ENCODE peak calls at places on chromosomes 3 and 15, in seven cellular contexts. T, L, E, S, M, H and B are unnamed samples.

GRCh38 chr15:28019594-28020320 is 79.4 kb downstream of the OCA2 start:
- DNase-seq in T (no peak), L (no peak), E (no peak), S (no peak), M (no peak), H (no peak), B (no peak)

GRCh38 chr15:67366904-67367303 is 112.3 kb downstream of the IQCH start:
- DNase-seq in T (no peak), L (no peak), E (no peak), S (no peak), M (no peak), H (no peak), B (peak; percentile 7)

GRCh38 chr3:169060037-169060436 is 603.5 kb downstream of the MECOM start:
- DNase-seq in T (no peak), L (no peak), E (no peak), S (no peak), M (peak; percentile 25), H (no peak), B (no peak)

GRCh38 chr15:88782465-88782864 is 20.8 kb upstream of the ACAN start:
- DNase-seq in T (no peak), L (no peak), E (no peak), S (no peak), M (no peak), H (no peak), B (no peak)

GRCh38 chr3:32837366-32837765 is 19.6 kb downstream of the TRIM71 start:
- DNase-seq in T (no peak), L (no peak), E (no peak), S (no peak), M (no peak), H (no peak), B (no peak)

GRCh38 chr15:52805351-52806283 is 15.5 kb upstream of the ONECUT1 start:
- DNase-seq in T (no peak), L (no peak), E (peak; percentile 74), S (no peak), M (no peak), H (no peak), B (no peak)

GRCh38 chr3:139084176-139084575 is 39.5 kb upstream of the PRR23C start:
- DNase-seq in T (no peak), L (no peak), E (no peak), S (no peak), M (no peak), H (no peak), B (no peak)

GRCh38 chr3:62375655-62376054 is 2.3 kb upstream of the FEZF2 start:
- DNase-seq in T (no peak), L (no peak), E (no peak), S (no peak), M (no peak), H (no peak), B (no peak)

DNA sequence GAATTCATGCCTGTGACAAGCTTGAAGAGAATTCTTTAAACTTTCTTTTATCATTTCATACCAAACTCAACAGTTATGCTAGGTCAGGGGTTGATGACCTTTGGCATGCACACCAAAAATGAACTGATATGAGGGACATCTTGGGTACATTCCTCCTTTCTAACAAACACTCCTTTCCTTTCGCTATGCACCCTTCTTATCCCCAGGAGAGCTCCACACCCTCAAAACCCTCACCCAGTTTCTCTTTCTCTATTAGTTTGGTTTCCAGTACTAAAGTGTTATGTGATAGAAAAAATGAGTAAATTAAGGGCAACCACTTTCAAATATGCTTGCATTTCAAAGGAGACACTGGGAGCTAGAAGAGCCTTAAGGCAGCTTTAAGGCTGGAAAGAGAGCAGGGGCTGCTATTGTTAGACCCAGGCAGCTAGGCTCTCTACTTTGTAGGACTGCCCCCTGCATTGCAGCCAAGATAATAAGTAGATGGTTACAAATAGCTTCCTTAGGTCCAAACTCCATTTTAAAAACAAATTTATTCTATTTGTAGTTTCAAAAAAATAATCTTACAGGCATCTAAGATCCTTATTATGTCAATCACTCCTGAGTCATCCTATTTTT is 244.3 kb downstream of the ZIC1 start:
- DNase-seq in T (no peak), L (no peak), E (no peak), S (no peak), M (no peak), H (no peak), B (no peak)
- H3K4me3 ChIP-seq in T (no peak overlapping the region), L (no peak overlapping the region), E (no peak overlapping the region), S (no peak overlapping the region), M (no peak overlapping the region), H (no peak overlapping the region), B (no peak overlapping the region)

GRCh38 chr15:74434260-74434915 is 630 bp upstream of the SEMA7A start:
- DNase-seq in T (no peak), L (no peak), E (no peak), S (no peak), M (no peak), H (no peak), B (no peak)
- H3K4me3 ChIP-seq in T (peak overlapping the region; percentile 93), L (peak overlapping the region; percentile 50), E (peak overlapping the region; percentile 91), S (peak overlapping the region; percentile 94), M (peak overlapping the region; percentile 42), H (peak overlapping the region; percentile 78), B (peak overlapping the region; percentile 53)

GRCh38 chr3:100044369-100044768 is 69.9 kb downstream of the FILIP1L start:
- DNase-seq in T (no peak), L (no peak), E (no peak), S (no peak), M (no peak), H (no peak), B (no peak)
- H3K4me3 ChIP-seq in T (no peak overlapping the region), L (no peak overlapping the region), E (no peak overlapping the region), S (no peak overlapping the region), M (no peak overlapping the region), H (no peak overlapping the region), B (no peak overlapping the region)

DNA sequence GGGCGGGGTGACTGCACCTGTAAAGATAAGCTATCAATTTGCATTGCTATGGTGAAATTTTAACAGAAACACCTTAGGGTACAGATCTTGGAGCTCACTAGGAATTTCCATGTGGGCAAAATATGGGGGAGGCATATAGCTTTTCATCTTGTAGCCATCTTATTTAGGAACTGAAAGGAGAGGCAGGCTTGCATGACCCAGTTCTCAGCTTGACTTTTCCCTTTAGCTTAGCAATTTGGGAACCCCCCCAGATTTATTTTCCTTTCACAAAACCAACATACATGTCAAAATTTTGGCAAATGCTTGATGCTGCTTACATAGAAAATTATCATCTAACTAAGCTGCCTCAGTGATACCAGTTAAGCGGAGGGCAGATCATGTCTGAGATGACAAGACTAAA is 55.0 kb upstream of the EIF1B start:
- DNase-seq in T (no peak), L (no peak), E (no peak), S (no peak), M (no peak), H (no peak), B (no peak)
- H3K4me3 ChIP-seq in T (no peak overlapping the region), L (no peak overlapping the region), E (no peak overlapping the region), S (no peak overlapping the region), M (no peak overlapping the region), H (no peak overlapping the region), B (no peak overlapping the region)

GRCh38 chr15:76059320-76060097 is at the start of gene TMEM266:
- DNase-seq in T (no peak), L (no peak), E (peak; percentile 79), S (peak; percentile 39), M (no peak), H (peak; percentile 89), B (no peak)

GRCh38 chr15:76056931-76057330 is 2.9 kb upstream of the TMEM266 start:
- DNase-seq in T (no peak), L (no peak), E (no peak), S (no peak), M (no peak), H (no peak), B (no peak)

GRCh38 chr15:76058714-76059319 is 968 bp upstream of the TMEM266 start:
- DNase-seq in T (no peak), L (no peak), E (no peak), S (no peak), M (peak; percentile 23), H (peak; percentile 42), B (no peak)

GRCh38 chr15:76060098-76060989 is 559 bp downstream of the TMEM266 start:
- DNase-seq in T (no peak), L (no peak), E (no peak), S (no peak), M (no peak), H (no peak), B (no peak)

DNA sequence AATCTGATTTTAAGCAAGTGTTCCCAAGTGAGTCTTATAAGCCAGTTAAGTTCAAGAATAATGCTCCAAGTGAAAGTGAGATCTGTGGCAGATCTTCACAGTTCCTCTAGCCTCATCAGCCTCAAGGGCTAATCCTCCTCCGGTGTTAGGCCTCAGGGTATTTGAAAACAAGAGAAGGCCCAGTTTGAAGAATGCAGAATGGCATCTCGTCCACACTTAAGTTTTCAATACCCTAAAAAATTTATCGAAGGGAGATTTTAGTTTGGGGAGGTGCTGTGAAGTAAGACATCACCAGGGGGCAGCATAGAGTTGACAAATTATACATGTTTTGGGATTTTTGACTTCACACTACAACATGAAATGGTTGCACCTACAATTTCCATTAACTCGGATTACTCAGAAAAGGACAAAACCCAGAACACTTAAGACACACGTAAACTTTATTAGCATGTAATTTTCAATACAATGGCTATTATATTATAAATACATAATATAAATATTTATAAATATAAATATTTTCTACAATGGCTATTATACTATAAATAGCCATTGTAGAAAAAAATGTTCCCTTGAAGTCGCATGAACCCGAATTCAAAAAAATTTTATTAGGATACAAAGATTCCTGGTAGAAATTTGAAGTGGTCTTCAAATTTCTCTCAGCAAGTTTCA is 2.3 kb upstream of the TMEM266 start:
- DNase-seq in T (no peak), L (peak; percentile 36), E (no peak), S (no peak), M (peak; percentile 61), H (peak; percentile 61), B (peak; percentile 64)
- H3K4me3 ChIP-seq in T (peak overlapping the region; percentile 27), L (no peak overlapping the region), E (no peak overlapping the region), S (peak overlapping the region; percentile 5), M (no peak overlapping the region), H (no peak overlapping the region), B (peak overlapping the region; percentile 23)

GRCh38 chr3:172692751-172693310 is 18.0 kb downstream of the NCEH1 start:
- DNase-seq in T (no peak), L (no peak), E (no peak), S (no peak), M (no peak), H (no peak), B (no peak)
- H3K4me3 ChIP-seq in T (no peak overlapping the region), L (no peak overlapping the region), E (no peak overlapping the region), S (no peak overlapping the region), M (no peak overlapping the region), H (no peak overlapping the region), B (no peak overlapping the region)